ENCODE peak calls at places on chromosomes 11 and 22, in four cellular contexts. G is activated CD8-positive, alpha-beta memory T cell treated with anti-CD3 and anti-CD28 coated beads, Interleukin-2, amount 50 U/mL, for 4 hours; H is DMS79 treated with DMSO at 0.1 percent for 48 hours; V is body of pancreas. L is an unnamed sample.
A peak's percentile ranks its signal among the peaks of the same experiment; 100 is the strongest.

GRCh38 chr11:13283636-13284035 is 6.0 kb downstream of the BMAL1 start:
- DNase-seq in G (no peak), H (no peak), V (no peak), L (no peak)

GRCh38 chr22:30830907-30831306 is 136.2 kb downstream of the OSBP2 start:
- DNase-seq in G (no peak), H (no peak), V (peak; percentile 47), L (peak; percentile 64)

GRCh38 chr22:30876925-30877553 is 91.5 kb downstream of the MORC2 start:
- DNase-seq in G (no peak), H (peak; percentile 15), V (peak; percentile 13), L (no peak)

GRCh38 chr11:61083601-61084147 is 18.6 kb upstream of the CD5 start:
- DNase-seq in G (peak; percentile 44), H (peak; percentile 5), V (no peak), L (no peak)

GRCh38 chr11:34379539-34379938 is 21.7 kb upstream of the ABTB2 start:
- DNase-seq in G (no peak), H (no peak), V (no peak), L (no peak)

GRCh38 chr11:117144477-117145392 is 648 bp downstream of the PAFAH1B2 start:
- DNase-seq in G (no peak), H (no peak), V (peak; percentile 89), L (peak; percentile 65)

GRCh38 chr11:57422669-57423068 is 4.3 kb downstream of the SLC43A3 start:
- DNase-seq in G (no peak), H (no peak), V (no peak), L (no peak)

GRCh38 chr11:36023922-36024321 is 80.1 kb downstream of the LDLRAD3 start:
- DNase-seq in G (no peak), H (no peak), V (no peak), L (no peak)

GRCh38 chr11:19259487-19260345 is 19.0 kb upstream of the E2F8 start:
- DNase-seq in G (peak; percentile 59), H (peak; percentile 56), V (peak; percentile 62), L (peak; percentile 64)

GRCh38 chr11:12618743-12619540 is 55.3 kb upstream of the TEAD1 start:
- DNase-seq in G (no peak), H (no peak), V (no peak), L (peak; percentile 74)

GRCh38 chr11:60925685-60926267 is 1.5 kb downstream of the TMEM132A start:
- DNase-seq in G (no peak), H (peak; percentile 12), V (no peak), L (no peak)

GRCh38 chr22:45204751-45205623 is 35.7 kb downstream of the KIAA0930 start:
- DNase-seq in G (no peak), H (no peak), V (no peak), L (no peak)

GRCh38 chr11:115578275-115578674 is 74.1 kb upstream of the CADM1 start:
- DNase-seq in G (no peak), H (no peak), V (no peak), L (no peak)

GRCh38 chr22:44638966-44639739 is 62.9 kb upstream of the PRR5 start:
- DNase-seq in G (no peak), H (no peak), V (no peak), L (no peak)

GRCh38 chr11:100709233-100709999 is 22.3 kb downstream of the ARHGAP42 start:
- DNase-seq in G (no peak), H (no peak), V (no peak), L (no peak)

GRCh38 chr11:124864892-124865180 is 396 bp upstream of the ROBO3 start:
- DNase-seq in G (no peak), H (no peak), V (no peak), L (no peak)

GRCh38 chr22:31122532-31123291 is at the start of gene INPP5J:
- DNase-seq in G (no peak), H (peak; percentile 58), V (peak; percentile 82), L (peak; percentile 95)

GRCh38 chr11:97364047-97364446 is 974.2 kb downstream of the JRKL start:
- DNase-seq in G (no peak), H (no peak), V (no peak), L (no peak)

GRCh38 chr22:42863349-42863911 is 6.4 kb upstream of the ARFGAP3 start:
- DNase-seq in G (peak; percentile 37), H (no peak), V (no peak), L (no peak)

GRCh38 chr11:68707527-68707926 is 23.2 kb downstream of the GAL start:
- DNase-seq in G (no peak), H (no peak), V (no peak), L (no peak)

GRCh38 chr11:114762437-114762836 is 84.1 kb downstream of the NXPE2 start:
- DNase-seq in G (no peak), H (no peak), V (peak; percentile 65), L (peak; percentile 70)

GRCh38 chr22:37020192-37020479 is 594 bp downstream of the MPST start:
- DNase-seq in G (no peak), H (no peak), V (no peak), L (peak; percentile 79)

GRCh38 chr22:41951898-41952474 is at the start of gene SMIM45:
- DNase-seq in G (no peak), H (no peak), V (no peak), L (no peak)

GRCh38 chr11:132234878-132235277 is 864.5 kb downstream of the NTM start:
- DNase-seq in G (no peak), H (no peak), V (no peak), L (no peak)

GRCh38 chr11:4551346-4551979 is 6.5 kb downstream of the OR52M1 start:
- DNase-seq in G (no peak), H (no peak), V (no peak), L (peak; percentile 19)

L was measured in small intestine.